ENCODE peak calls at places on chromosomes 16 and 17, in six cellular contexts. N is HFF-Myc, M is PC-3, V is upper lobe of right lung, Q is IMR-90, Y is left lung. S is an unnamed sample.

GRCh38 chr17:27473748-27474609 is 17.7 kb downstream of the KSR1 start:
- DNase-seq in N (no peak), M (no peak), V (peak), Q (no peak), Y (no peak), S (peak)

GRCh38 chr17:40862985-40863733 is 3.9 kb downstream of the KRT12 start:
- DNase-seq in N (no peak), M (no peak), V (no peak), Q (no peak), Y (no peak), S (peak)

GRCh38 chr16:81706327-81707295 is 72.5 kb upstream of the PLCG2 start:
- DNase-seq in N (no peak), M (no peak), V (peak), Q (no peak), Y (no peak), S (no peak)

GRCh38 chr16:54779549-54779948 is 151.1 kb upstream of the IRX5 start:
- DNase-seq in N (no peak), M (no peak), V (no peak), Q (no peak), Y (no peak), S (no peak)

GRCh38 chr16:17543073-17543472 is 72.3 kb upstream of the XYLT1 start:
- DNase-seq in N (no peak), M (no peak), V (no peak), Q (no peak), Y (no peak), S (no peak)

GRCh38 chr17:57597531-57598453 is 147.3 kb downstream of the CCDC182 start:
- DNase-seq in N (peak), M (peak), V (peak), Q (peak), Y (peak), S (peak)

GRCh38 chr17:66493283-66494019 is 191.0 kb downstream of the PRKCA start:
- DNase-seq in N (no peak), M (peak), V (no peak), Q (peak), Y (no peak), S (peak)

GRCh38 chr17:81339502-81340296 is 44.6 kb upstream of the SLC38A10 start:
- DNase-seq in N (no peak), M (peak), V (peak), Q (no peak), Y (no peak), S (no peak)

GRCh38 chr17:606501-607243 is 108.0 kb downstream of the VPS53 start:
- DNase-seq in N (no peak), M (no peak), V (no peak), Q (peak), Y (no peak), S (peak)

GRCh38 chr16:10541396-10541795 is 39.0 kb downstream of the EMP2 start:
- DNase-seq in N (no peak), M (no peak), V (no peak), Q (no peak), Y (no peak), S (no peak)

GRCh38 chr17:40092581-40092980 is 7.8 kb downstream of the NR1D1 start:
- DNase-seq in N (no peak), M (no peak), V (no peak), Q (no peak), Y (no peak), S (no peak)

GRCh38 chr17:36593651-36594316 is 2.1 kb downstream of the DHRS11 start:
- DNase-seq in N (no peak), M (peak), V (peak), Q (no peak), Y (no peak), S (no peak)

GRCh38 chr17:2302740-2303277 is 776 bp downstream of the SMG6 start:
- DNase-seq in N (no peak), M (no peak), V (no peak), Q (peak), Y (no peak), S (no peak)

GRCh38 chr17:82806645-82807044 is 33.2 kb downstream of the ZNF750 start:
- DNase-seq in N (no peak), M (no peak), V (no peak), Q (no peak), Y (no peak), S (no peak)

GRCh38 chr16:50744911-50745310 is 3.0 kb downstream of the CYLD start:
- DNase-seq in N (no peak), M (peak), V (no peak), Q (peak), Y (no peak), S (no peak)

GRCh38 chr17:20228860-20229259 is 219.7 kb downstream of the SPECC1 start:
- DNase-seq in N (no peak), M (no peak), V (no peak), Q (peak), Y (no peak), S (no peak)

DNA sequence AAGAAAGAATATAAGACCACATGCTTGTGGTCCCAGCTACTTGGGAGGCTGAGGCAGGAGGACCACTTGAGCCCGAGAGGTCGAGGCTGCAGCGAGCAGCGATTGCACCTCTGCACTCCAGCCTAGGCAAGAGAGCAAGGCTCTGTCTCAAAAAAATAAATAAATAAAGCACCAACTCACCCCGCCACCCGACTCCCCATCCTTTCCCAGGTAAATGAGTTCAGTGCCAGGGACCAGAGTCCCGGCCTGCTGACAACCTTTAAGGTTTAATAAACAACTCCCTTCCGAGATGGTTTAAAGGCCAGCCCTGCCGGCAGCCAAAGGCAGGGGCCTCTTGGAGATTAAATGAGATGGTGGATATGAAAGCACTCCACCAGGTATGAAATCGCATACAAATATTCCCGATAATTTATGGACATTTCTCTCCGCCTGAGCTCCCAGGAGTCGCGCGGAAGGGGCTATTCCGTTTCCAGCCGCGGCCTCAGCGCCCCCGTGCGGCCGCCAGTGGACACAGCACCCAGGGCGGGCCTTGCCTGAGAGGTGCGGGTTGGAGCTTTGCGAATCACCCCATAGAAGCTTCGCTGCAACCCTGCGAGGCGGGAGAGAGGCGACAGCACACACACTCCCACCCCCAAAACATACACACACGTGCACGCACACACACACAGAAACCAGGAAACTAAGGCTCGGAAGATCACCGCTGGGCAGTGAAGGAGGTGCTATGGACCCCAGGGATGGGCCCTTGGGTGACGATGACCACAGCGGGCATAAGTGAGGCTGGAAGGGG is 4.0 kb upstream of the RPL38 start:
- DNase-seq in N (no peak), M (peak), V (peak), Q (no peak), Y (peak), S (peak)
- H3K4me3 ChIP-seq in N (no peak), M (peak), V (no peak), Q (no peak), Y (no peak), S (no peak)

DNA sequence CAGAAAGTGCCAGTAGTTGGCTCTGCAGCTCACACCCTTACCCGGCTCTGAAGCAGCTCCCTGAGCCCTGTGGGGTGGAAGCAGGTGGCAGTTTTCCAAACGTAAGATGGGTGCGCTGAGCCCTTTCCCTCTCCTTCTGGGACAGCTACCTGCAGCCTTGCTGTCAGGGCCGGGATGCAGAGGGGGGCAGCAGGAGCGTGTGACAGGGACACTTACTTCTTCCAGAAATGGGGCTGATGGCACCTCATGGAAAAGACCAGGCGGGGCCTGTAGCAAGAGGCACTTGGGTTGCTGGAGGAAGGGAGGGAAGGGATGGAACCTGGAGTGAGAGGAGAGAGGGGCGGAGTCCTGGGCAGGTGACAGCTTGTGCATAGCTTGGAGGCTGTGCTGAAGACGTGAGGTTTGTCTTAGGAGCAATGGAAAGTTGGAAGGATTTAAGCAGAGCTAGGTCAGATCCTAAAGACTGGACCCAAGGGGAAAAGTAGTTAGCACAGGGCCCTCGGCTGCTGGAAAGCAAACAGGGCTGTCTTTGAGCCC is 216.8 kb upstream of the RPL38 start:
- DNase-seq in N (no peak), M (no peak), V (peak), Q (no peak), Y (no peak), S (no peak)
- TF ChIP-seq CTCF in N (no peak), M (no peak), V (no peak), Q (no peak), Y (no peak), S (no peak)

GRCh38 chr16:76277099-76278030 is at the start of gene CNTNAP4:
- DNase-seq in N (no peak), M (no peak), V (no peak), Q (no peak), Y (no peak), S (no peak)
- H3K4me3 ChIP-seq in N (no peak), M (no peak), V (no peak), Q (no peak), Y (no peak), S (no peak)

DNA sequence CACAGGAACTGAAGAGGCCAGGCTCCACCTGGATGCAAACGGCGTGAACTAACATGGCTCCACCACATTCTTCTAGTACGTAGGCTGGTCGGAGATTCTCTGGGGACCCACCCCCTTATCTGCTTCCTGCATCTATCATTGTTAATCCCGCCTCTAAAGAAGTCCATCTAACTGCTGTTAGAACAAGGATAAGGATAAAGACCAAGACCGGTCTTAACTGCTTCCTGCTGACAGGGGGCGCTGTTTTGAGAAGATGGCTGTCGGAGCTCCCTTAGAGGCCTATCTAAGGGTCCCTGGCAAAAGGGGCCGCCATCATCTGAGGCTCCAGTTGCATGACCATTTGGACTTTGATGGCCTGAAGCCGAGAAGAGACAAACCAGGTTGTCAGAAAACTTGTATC is 25.8 kb upstream of the TNFSF12 start:
- DNase-seq in N (no peak), M (peak), V (peak), Q (no peak), Y (no peak), S (peak)
- TF ChIP-seq CTCF in N (peak), M (peak), V (peak), Q (peak), Y (peak), S (peak)

DNA sequence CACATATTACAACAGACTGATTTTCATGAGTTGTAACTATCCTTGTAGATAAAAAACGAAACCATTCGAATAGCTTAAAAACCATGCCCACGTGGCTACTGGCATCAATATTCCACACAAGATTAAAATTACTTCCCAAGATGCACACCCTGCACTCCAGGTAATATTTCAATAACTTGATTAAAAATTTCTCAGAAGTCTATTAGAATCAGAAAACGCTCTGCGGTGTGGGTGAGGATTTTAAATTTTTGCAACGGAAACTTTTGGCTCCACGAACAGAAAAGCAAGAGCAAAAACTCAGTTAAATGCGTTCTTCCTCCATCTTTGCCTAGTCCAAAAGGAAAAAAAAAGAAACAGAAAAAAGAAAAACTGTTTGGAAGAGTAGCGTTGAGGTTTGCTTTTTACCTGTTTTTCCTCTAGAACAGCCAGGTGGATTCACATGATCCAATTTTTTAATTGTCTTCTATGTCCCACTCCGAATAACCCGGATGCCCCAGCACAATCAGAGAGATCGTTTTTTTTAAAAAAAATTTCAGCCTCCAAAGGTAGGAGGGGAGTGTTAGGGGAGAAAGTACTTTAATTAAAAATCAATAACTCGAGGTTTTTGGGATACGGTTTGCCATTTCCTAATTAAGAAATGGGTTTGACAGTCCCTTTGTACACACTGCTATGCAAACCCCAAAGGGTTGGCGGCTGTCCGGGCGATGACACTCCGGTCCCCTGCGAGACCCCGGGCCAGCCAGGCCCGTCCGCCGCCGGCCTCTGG is 738 bp upstream of the NFAT5 start:
- DNase-seq in N (no peak), M (no peak), V (no peak), Q (no peak), Y (no peak), S (peak)
- H3K4me3 ChIP-seq in N (peak), M (peak), V (peak), Q (peak), Y (peak), S (peak)

DNA sequence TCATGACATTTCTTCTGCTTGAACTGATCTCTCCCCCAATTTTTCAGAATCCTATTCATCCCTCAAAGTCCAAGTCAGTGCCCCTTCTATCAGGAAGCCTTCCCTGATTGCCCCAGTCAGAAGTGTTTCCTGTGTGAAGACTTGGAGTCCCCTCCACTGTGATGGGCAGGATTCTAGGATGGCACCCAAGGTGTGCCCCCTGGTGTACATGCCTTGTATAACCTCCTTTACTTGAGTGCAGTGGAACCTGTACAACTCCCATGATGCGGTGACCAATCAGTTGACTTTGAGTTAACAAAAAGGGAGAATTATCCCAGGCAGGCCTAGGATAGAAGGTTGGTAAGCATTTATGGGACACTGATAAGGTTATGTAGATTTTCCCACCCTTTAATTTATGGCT is 23.4 kb downstream of the MYH13 start:
- DNase-seq in N (no peak), M (no peak), V (no peak), Q (no peak), Y (no peak), S (no peak)
- TF ChIP-seq CTCF in N (peak), M (no peak), V (peak), Q (no peak), Y (no peak), S (peak)

S was measured in cardiac fibroblast.